ENCODE peak calls at places on chromosome 20, in five cellular contexts. One of them, this sample, is unnamed.

GRCh38 chr20:59351148-59352040 is 51.0 kb downstream of the EDN3 start:
- DNase-seq in dorsolateral prefrontal cortex: no peak
- DNase-seq in foreskin fibroblast: peak
- DNase-seq in anterior cingulate cortex: no peak
- DNase-seq in GM03348: no peak
- DNase-seq in this sample: no peak

GRCh38 chr20:17642404-17643269 is 39.4 kb downstream of the RRBP1 start:
- DNase-seq in dorsolateral prefrontal cortex: no peak
- DNase-seq in GM03348: no peak
- DNase-seq in anterior cingulate cortex: no peak
- DNase-seq in foreskin fibroblast: no peak
- DNase-seq in this sample: no peak

GRCh38 chr20:4513720-4514119 is 208.0 kb upstream of the PRND start:
- DNase-seq in dorsolateral prefrontal cortex: no peak
- DNase-seq in foreskin fibroblast: peak
- DNase-seq in anterior cingulate cortex: no peak
- DNase-seq in GM03348: no peak
- DNase-seq in this sample: peak

GRCh38 chr20:48841861-48842529 is 14.2 kb upstream of the PREX1 start:
- DNase-seq in dorsolateral prefrontal cortex: no peak
- DNase-seq in GM03348: peak
- DNase-seq in foreskin fibroblast: peak
- DNase-seq in anterior cingulate cortex: no peak
- DNase-seq in this sample: peak

GRCh38 chr20:17674722-17675518 is 7.1 kb downstream of the RRBP1 start:
- DNase-seq in GM03348: no peak
- DNase-seq in foreskin fibroblast: peak
- DNase-seq in anterior cingulate cortex: no peak
- DNase-seq in dorsolateral prefrontal cortex: no peak
- DNase-seq in this sample: no peak

GRCh38 chr20:19973920-19974620 is 43.1 kb upstream of the NAA20 start:
- DNase-seq in anterior cingulate cortex: no peak
- DNase-seq in dorsolateral prefrontal cortex: no peak
- DNase-seq in GM03348: peak
- DNase-seq in foreskin fibroblast: peak
- DNase-seq in this sample: peak

GRCh38 chr20:41047975-41048305 is 19.3 kb downstream of the TOP1 start:
- DNase-seq in foreskin fibroblast: no peak
- DNase-seq in dorsolateral prefrontal cortex: no peak
- DNase-seq in anterior cingulate cortex: no peak
- DNase-seq in GM03348: peak
- DNase-seq in this sample: peak

GRCh38 chr20:14765370-14765701 is 427.9 kb upstream of the FLRT3 start:
- DNase-seq in GM03348: no peak
- DNase-seq in dorsolateral prefrontal cortex: no peak
- DNase-seq in anterior cingulate cortex: no peak
- DNase-seq in foreskin fibroblast: no peak
- DNase-seq in this sample: no peak

GRCh38 chr20:50551288-50551687 is 41.1 kb downstream of the PTPN1 start:
- DNase-seq in dorsolateral prefrontal cortex: no peak
- DNase-seq in anterior cingulate cortex: no peak
- DNase-seq in GM03348: no peak
- DNase-seq in foreskin fibroblast: no peak
- DNase-seq in this sample: no peak

GRCh38 chr20:46558511-46558959 is 8.1 kb upstream of the OCSTAMP start:
- DNase-seq in anterior cingulate cortex: no peak
- DNase-seq in dorsolateral prefrontal cortex: no peak
- DNase-seq in foreskin fibroblast: peak
- DNase-seq in GM03348: peak
- DNase-seq in this sample: peak

GRCh38 chr20:59452856-59453255 is 151.5 kb upstream of the PHACTR3 start:
- DNase-seq in GM03348: no peak
- DNase-seq in foreskin fibroblast: no peak
- DNase-seq in anterior cingulate cortex: no peak
- DNase-seq in dorsolateral prefrontal cortex: no peak
- DNase-seq in this sample: no peak

GRCh38 chr20:36399969-36400545 is 93.9 kb downstream of the DLGAP4 start:
- DNase-seq in dorsolateral prefrontal cortex: no peak
- DNase-seq in foreskin fibroblast: no peak
- DNase-seq in anterior cingulate cortex: no peak
- DNase-seq in GM03348: no peak
- DNase-seq in this sample: no peak

GRCh38 chr20:41544472-41544871 is 73.7 kb downstream of the CHD6 start:
- DNase-seq in anterior cingulate cortex: no peak
- DNase-seq in foreskin fibroblast: no peak
- DNase-seq in dorsolateral prefrontal cortex: no peak
- DNase-seq in GM03348: no peak
- DNase-seq in this sample: no peak

GRCh38 chr20:19966840-19967239 is 50.3 kb upstream of the NAA20 start:
- DNase-seq in dorsolateral prefrontal cortex: no peak
- DNase-seq in anterior cingulate cortex: no peak
- DNase-seq in GM03348: no peak
- DNase-seq in foreskin fibroblast: no peak
- DNase-seq in this sample: no peak

GRCh38 chr20:62709537-62709905 is 885 bp downstream of the NTSR1 start:
- DNase-seq in GM03348: no peak
- DNase-seq in foreskin fibroblast: no peak
- DNase-seq in anterior cingulate cortex: no peak
- DNase-seq in dorsolateral prefrontal cortex: no peak
- DNase-seq in this sample: no peak

GRCh38 chr20:34971038-34971872 is 15.6 kb downstream of the MYH7B start:
- DNase-seq in dorsolateral prefrontal cortex: no peak
- DNase-seq in foreskin fibroblast: no peak
- DNase-seq in anterior cingulate cortex: no peak
- DNase-seq in GM03348: no peak
- DNase-seq in this sample: no peak

GRCh38 chr20:11001767-11002540 is 328.2 kb upstream of the JAG1 start:
- DNase-seq in GM03348: peak
- DNase-seq in anterior cingulate cortex: no peak
- DNase-seq in dorsolateral prefrontal cortex: no peak
- DNase-seq in foreskin fibroblast: peak
- DNase-seq in this sample: peak

This sample was measured in hepatic stellate cell.